ENCODE peak calls at places on chromosomes 4 and X, in seven cellular contexts. G is suprapubic skin, W is transverse colon, J is tibial nerve, E is IMR-90, U is uterus, K is HCT116. Q is an unnamed sample. For H3K9me3, the result is how much of the 10 kb centered on the place peaks cover.

GRCh38 chr4:165209796-165210195 is 2.4 kb downstream of the KLHL2 start:
- DNase-seq in G (no peak), W (no peak), J (no peak), E (no peak), U (no peak), K (no peak), Q (no peak)

GRCh38 chrX:7083468-7084396 is 63.8 kb upstream of the STS start:
- DNase-seq in G (no peak), W (peak), J (no peak), E (peak), U (no peak), K (peak), Q (no peak)

GRCh38 chrX:39981946-39982345 is 115.8 kb downstream of the BCOR start:
- DNase-seq in G (no peak), W (no peak), J (no peak), E (no peak), U (no peak), K (no peak), Q (no peak)

GRCh38 chr4:40264497-40264896 is 67.7 kb downstream of the RHOH start:
- DNase-seq in G (no peak), W (no peak), J (no peak), E (peak), U (no peak), K (no peak), Q (no peak)

GRCh38 chr4:83212041-83212851 is 72.4 kb downstream of the COQ2 start:
- DNase-seq in G (no peak), W (peak), J (no peak), E (no peak), U (no peak), K (no peak), Q (no peak)

GRCh38 chrX:65993332-65993731 is 46.5 kb downstream of the VSIG4 start:
- DNase-seq in G (no peak), W (no peak), J (no peak), E (no peak), U (no peak), K (no peak), Q (no peak)

GRCh38 chrX:19372170-19373033 is 28.7 kb downstream of the PDHA1 start:
- DNase-seq in G (no peak), W (peak), J (peak), E (peak), U (peak), K (peak), Q (peak)

GRCh38 chrX:15973299-15973698 is 118.7 kb upstream of the AP1S2 start:
- DNase-seq in G (no peak), W (peak), J (no peak), E (peak), U (no peak), K (peak), Q (no peak)

GRCh38 chrX:113741744-113742143 is 842.1 kb upstream of the HTR2C start:
- DNase-seq in G (no peak), W (no peak), J (no peak), E (no peak), U (no peak), K (peak), Q (peak)

GRCh38 chr4:140069068-140069467 is 84.9 kb downstream of the MAML3 start:
- DNase-seq in G (no peak), W (no peak), J (no peak), E (peak), U (peak), K (no peak), Q (no peak)

GRCh38 chr4:6348408-6348807 is 78.8 kb downstream of the WFS1 start:
- DNase-seq in G (no peak), W (no peak), J (no peak), E (no peak), U (no peak), K (no peak), Q (no peak)

GRCh38 chr4:71377561-71377960 is 38.7 kb downstream of the SLC4A4 start:
- DNase-seq in G (no peak), W (no peak), J (no peak), E (peak), U (no peak), K (no peak), Q (no peak)

GRCh38 chrX:134246282-134246681 is 9.3 kb downstream of the CCDC160 start:
- DNase-seq in G (no peak), W (no peak), J (no peak), E (no peak), U (no peak), K (no peak), Q (no peak)

GRCh38 chrX:119236599-119237525 is 777 bp downstream of the PGRMC1 start:
- DNase-seq in G (peak), W (peak), J (peak), E (peak), U (peak), K (no peak), Q (peak)

GRCh38 chr4:53987761-53988171 is 76.6 kb downstream of the CHIC2 start:
- DNase-seq in G (no peak), W (no peak), J (no peak), E (peak), U (no peak), K (peak), Q (no peak)

GRCh38 chr4:6153874-6154273 is 46.5 kb downstream of the JAKMIP1 start:
- DNase-seq in G (no peak), W (no peak), J (no peak), E (no peak), U (no peak), K (no peak), Q (no peak)

GRCh38 chr4:26482508-26483462 is 7.5 kb downstream of the CCKAR start:
- DNase-seq in G (no peak), W (no peak), J (no peak), E (no peak), U (peak), K (no peak), Q (no peak)

GRCh38 chrX:84320606-84321005 is 132.6 kb upstream of the RPS6KA6 start:
- DNase-seq in G (no peak), W (no peak), J (no peak), E (peak), U (no peak), K (no peak), Q (no peak)

GRCh38 chr4:3276961-3277360 is 15.9 kb upstream of the RGS12 start:
- DNase-seq in G (peak), W (no peak), J (no peak), E (peak), U (no peak), K (no peak), Q (no peak)

GRCh38 chr4:77052352-77052751 is 23.4 kb downstream of the CCNI start:
- DNase-seq in G (no peak), W (peak), J (peak), E (peak), U (peak), K (peak), Q (no peak)

GRCh38 chrX:6095469-6095868 is 133.2 kb downstream of the NLGN4X start:
- DNase-seq in G (no peak), W (no peak), J (no peak), E (no peak), U (no peak), K (no peak), Q (no peak)

GRCh38 chrX:13778916-13779315 is 38.0 kb downstream of the GPM6B start:
- DNase-seq in G (no peak), W (no peak), J (no peak), E (peak), U (no peak), K (no peak), Q (no peak)

GRCh38 chr4:15325987-15326386 is 101.8 kb upstream of the C1QTNF7 start:
- DNase-seq in G (no peak), W (peak), J (no peak), E (no peak), U (no peak), K (no peak), Q (no peak)

GRCh38 chrX:15631637-15632036 is 30.9 kb upstream of the ACE2 start:
- DNase-seq in G (no peak), W (no peak), J (no peak), E (no peak), U (no peak), K (no peak), Q (no peak)

GRCh38 chr4:40448875-40449274 is 113.7 kb downstream of the CHRNA9 start:
- DNase-seq in G (no peak), W (peak), J (no peak), E (no peak), U (no peak), K (no peak), Q (peak)

GRCh38 chrX:153761863-153762262 is 2.2 kb upstream of the PLXNB3 start:
- DNase-seq in G (no peak), W (no peak), J (no peak), E (no peak), U (no peak), K (no peak), Q (no peak)

GRCh38 chrX:153494541-153495361 is at the start of gene BGN:
- DNase-seq in G (no peak), W (no peak), J (no peak), E (peak), U (peak), K (no peak), Q (no peak)

GRCh38 chr4:5639556-5639955 is 68.8 kb downstream of the EVC2 start:
- DNase-seq in G (no peak), W (no peak), J (no peak), E (no peak), U (no peak), K (no peak), Q (no peak)

GRCh38 chrX:151538190-151539122 is 25.0 kb upstream of the PASD1 start:
- DNase-seq in G (no peak), W (no peak), J (no peak), E (no peak), U (no peak), K (no peak), Q (no peak)

GRCh38 chr4:44368413-44369167 is 80.0 kb downstream of the KCTD8 start:
- DNase-seq in G (no peak), W (no peak), J (no peak), E (no peak), U (no peak), K (no peak), Q (no peak)

GRCh38 chr4:84952004-84952403 is 14.5 kb downstream of the WDFY3 start:
- DNase-seq in G (no peak), W (no peak), J (no peak), E (peak), U (no peak), K (peak), Q (peak)

GRCh38 chr4:10803944-10804343 is 119.4 kb upstream of the CLNK start:
- DNase-seq in G (no peak), W (no peak), J (no peak), E (no peak), U (no peak), K (no peak), Q (no peak)

GRCh38 chr4:189979196-189980047 is 38.8 kb downstream of the FRG1 start:
- DNase-seq in G (no peak), W (no peak), J (no peak), E (no peak), U (no peak), K (no peak), Q (no peak)

GRCh38 chrX:31658360-31658759 is 586.5 kb upstream of the FTHL17 start:
- DNase-seq in G (no peak), W (no peak), J (no peak), E (peak), U (no peak), K (no peak), Q (no peak)

GRCh38 chrX:11968470-11968869 is 169.8 kb upstream of the FRMPD4 start:
- DNase-seq in G (no peak), W (no peak), J (no peak), E (peak), U (no peak), K (no peak), Q (no peak)

GRCh38 chrX:2447484-2447883 is 53.3 kb downstream of the DHRSX start:
- DNase-seq in G (no peak), W (no peak), J (no peak), E (no peak), U (no peak), K (no peak), Q (no peak)

GRCh38 chrX:23737413-23737812 is 5.7 kb downstream of the ACOT9 start:
- DNase-seq in G (no peak), W (no peak), J (no peak), E (peak), U (no peak), K (no peak), Q (no peak)

GRCh38 chrX:23742693-23743622 is at the start of gene ACOT9:
- DNase-seq in G (peak), W (peak), J (peak), E (peak), U (peak), K (peak), Q (peak)

GRCh38 chrX:23745786-23746185 is 2.7 kb upstream of the ACOT9 start:
- DNase-seq in G (no peak), W (no peak), J (no peak), E (no peak), U (no peak), K (no peak), Q (no peak)

GRCh38 chrX:23742174-23742692 is 843 bp downstream of the ACOT9 start:
- DNase-seq in G (no peak), W (peak), J (peak), E (peak), U (peak), K (no peak), Q (peak)
- TF ChIP-seq POLR2A in G (no peak), W (no peak), J (no peak), E (peak), U (peak), K (no peak), Q (no peak)

GRCh38 chrX:49877397-49878101 is 1.7 kb upstream of the USP27X start:
- DNase-seq in G (no peak), W (no peak), J (no peak), E (no peak), U (no peak), K (no peak), Q (no peak)
- H3K27ac ChIP-seq in G (no peak), W (peak), J (peak), E (no peak), U (peak), K (no peak), Q (peak)

DNA sequence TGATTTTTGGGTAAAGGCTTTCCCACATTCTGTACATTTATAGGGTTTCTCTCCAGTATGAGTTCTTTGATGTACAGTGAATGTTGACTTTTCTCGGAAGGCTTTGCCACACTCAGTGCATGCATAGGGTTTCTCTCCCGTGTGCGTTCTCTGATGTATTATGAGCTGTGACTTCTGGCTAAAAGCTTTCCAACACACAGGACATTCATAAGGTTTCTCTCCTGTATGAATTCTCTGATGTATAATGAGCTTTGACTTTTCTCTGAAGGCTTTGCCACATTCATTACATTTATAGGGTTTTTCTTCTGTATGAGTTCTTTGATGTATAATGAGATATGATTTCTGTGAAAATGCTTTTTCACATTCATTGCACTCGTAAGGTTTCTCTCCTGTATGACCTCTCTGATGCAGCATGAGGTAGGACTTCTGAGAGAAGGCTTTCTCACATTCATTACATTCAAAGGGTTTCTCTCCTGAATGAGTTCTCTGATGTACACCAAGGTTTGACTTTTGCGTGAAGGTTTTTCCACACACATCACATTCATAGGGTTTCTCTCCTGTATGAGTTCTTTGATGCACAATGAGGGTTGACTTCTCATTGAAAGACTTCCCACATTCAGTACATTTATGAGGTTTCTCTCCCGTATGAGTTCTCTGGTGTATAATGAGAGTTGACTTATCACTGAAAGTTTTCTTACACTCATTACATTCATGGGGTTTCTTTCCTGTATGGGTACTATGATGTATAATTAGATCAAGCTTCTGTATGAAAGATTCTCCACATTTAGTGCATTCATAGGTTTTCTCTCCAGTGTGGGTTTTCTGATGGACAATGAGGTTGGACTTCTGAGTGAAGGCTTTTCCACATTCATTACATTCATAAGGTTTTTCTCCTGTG is 27.3 kb downstream of the ZNF182 start:
- DNase-seq in G (no peak), W (no peak), J (no peak), E (no peak), U (no peak), K (no peak), Q (no peak)
- H3K9me3 ChIP-seq in G (under half), W (under half), J (under half), E (half or more), U (under half), K (under half), Q (under half)

DNA sequence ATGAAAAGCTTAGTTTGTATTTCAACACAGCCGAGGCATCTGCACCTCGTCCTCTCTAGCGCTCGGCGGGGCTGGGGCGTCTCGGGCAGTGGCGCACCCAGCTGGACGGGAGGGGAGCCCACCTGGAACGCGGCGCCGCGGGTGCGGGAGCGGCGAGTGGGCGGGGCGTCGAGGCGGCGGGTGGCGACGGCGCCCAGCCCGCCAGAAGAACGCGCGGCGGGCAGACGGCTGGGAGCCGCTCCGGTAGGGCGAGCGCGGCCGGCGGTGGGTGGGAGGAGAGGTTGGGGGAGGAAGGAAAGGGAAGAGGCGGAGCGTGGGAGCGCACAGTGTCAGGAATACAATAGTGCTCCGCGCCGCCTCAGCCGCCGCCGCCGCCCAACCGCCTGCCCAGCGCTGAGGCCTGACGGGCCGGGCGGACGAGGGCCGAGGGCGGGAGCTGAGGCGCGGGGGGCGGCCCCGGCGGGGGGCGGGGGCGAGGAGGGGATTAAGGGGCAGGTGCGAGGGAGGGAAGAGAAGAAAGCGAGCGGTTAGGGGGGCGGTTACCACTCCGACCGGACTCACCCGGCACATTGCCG is at the start of gene JADE3:
- DNase-seq in G (peak), W (peak), J (peak), E (peak), U (peak), K (peak), Q (peak)
- TF ChIP-seq POLR2A in G (no peak), W (peak), J (no peak), E (no peak), U (peak), K (no peak), Q (peak)

DNA sequence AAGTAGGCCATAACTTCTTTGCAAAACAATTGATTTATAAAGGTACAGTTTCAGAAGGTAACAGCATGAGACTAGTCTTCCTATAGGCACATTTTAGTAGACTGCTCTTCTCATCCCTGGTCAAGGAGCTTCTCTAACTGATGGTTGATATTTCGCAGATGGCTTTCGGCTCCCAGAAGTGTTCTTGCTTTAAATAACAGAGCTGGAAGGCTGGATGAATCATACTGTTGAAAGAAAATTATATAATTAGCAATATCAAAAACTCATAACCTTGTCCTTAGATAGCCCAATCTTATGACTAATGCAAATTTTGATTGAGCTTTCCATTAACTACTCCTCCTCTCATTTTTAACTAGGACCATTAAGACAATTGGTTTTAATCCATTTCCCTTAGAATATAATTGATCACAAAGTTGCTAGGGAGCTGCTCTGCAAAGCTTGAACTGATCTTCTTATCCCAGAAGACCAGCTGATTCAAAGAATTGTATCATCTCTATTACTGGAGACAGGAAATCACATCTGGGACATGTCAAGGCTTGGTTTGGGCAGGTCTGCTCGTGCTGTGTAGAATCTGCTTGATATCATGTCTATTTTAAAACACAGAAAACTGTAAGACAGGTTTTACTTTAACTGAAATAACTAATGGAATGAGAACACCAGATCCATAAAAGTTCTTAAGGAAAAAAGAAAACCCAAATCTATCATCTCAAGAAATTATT is 38.6 kb downstream of the CENPU start:
- DNase-seq in G (no peak), W (no peak), J (no peak), E (peak), U (no peak), K (no peak), Q (no peak)
- H3K27ac ChIP-seq in G (no peak), W (no peak), J (no peak), E (no peak), U (no peak), K (no peak), Q (no peak)